ENCODE peak calls at places on chromosomes 13 and 19, in nine cellular contexts. O is cardiac fibroblast, D is fibroblast of lung, Y is fibroblast of pulmonary artery, G is WTC11, W is HCT116, Z is heart left ventricle, F is AG09309, Q is MCF 10A. K is an unnamed sample.

GRCh38 chr13:38664920-38665319 is 22.0 kb upstream of the FREM2 start:
- DNase-seq in O (no peak), D (no peak), Y (no peak), G (no peak), W (no peak), Z (no peak), F (no peak), Q (peak), K (no peak)

GRCh38 chr19:15463865-15464371 is 426 bp downstream of the RASAL3 start:
- DNase-seq in O (no peak), D (no peak), Y (no peak), G (peak), W (no peak), Z (peak), F (no peak), Q (no peak), K (no peak)

GRCh38 chr19:2059422-2060201 is 8.6 kb upstream of the MKNK2 start:
- DNase-seq in O (peak), D (peak), Y (peak), G (no peak), W (peak), Z (no peak), F (peak), Q (peak), K (peak)

GRCh38 chr13:68616600-68617222 is 1386.6 kb upstream of the PCDH9 start:
- DNase-seq in O (no peak), D (no peak), Y (no peak), G (no peak), W (no peak), Z (no peak), F (no peak), Q (no peak), K (no peak)

GRCh38 chr13:38960175-38960574 is 30.5 kb downstream of the STOML3 start:
- DNase-seq in O (no peak), D (no peak), Y (no peak), G (no peak), W (no peak), Z (no peak), F (no peak), Q (no peak), K (no peak)

GRCh38 chr19:35030257-35031071 is at the start of gene SCN1B:
- DNase-seq in O (peak), D (peak), Y (peak), G (peak), W (peak), Z (peak), F (no peak), Q (peak), K (peak)

GRCh38 chr19:16115309-16116039 is 3.8 kb downstream of the RAB8A start:
- DNase-seq in O (no peak), D (no peak), Y (no peak), G (no peak), W (no peak), Z (no peak), F (no peak), Q (no peak), K (no peak)

GRCh38 chr13:27960362-27961226 is 8.5 kb downstream of the CDX2 start:
- DNase-seq in O (peak), D (no peak), Y (peak), G (peak), W (no peak), Z (no peak), F (no peak), Q (peak), K (peak)

GRCh38 chr19:455031-455705 is 5.7 kb downstream of the SHC2 start:
- DNase-seq in O (no peak), D (no peak), Y (no peak), G (no peak), W (no peak), Z (no peak), F (no peak), Q (no peak), K (no peak)

GRCh38 chr19:19816679-19817078 is 4.9 kb downstream of the ZNF506 start:
- DNase-seq in O (no peak), D (no peak), Y (no peak), G (no peak), W (no peak), Z (no peak), F (no peak), Q (no peak), K (no peak)

GRCh38 chr19:43598445-43599240 is 2.2 kb downstream of the ZNF576 start:
- DNase-seq in O (no peak), D (no peak), Y (no peak), G (no peak), W (no peak), Z (no peak), F (no peak), Q (no peak), K (no peak)

GRCh38 chr19:49570138-49570856 is 10.1 kb downstream of the NOSIP start:
- DNase-seq in O (peak), D (peak), Y (peak), G (peak), W (peak), Z (peak), F (peak), Q (peak), K (peak)

GRCh38 chr19:33499248-33499647 is 22.3 kb downstream of the PEPD start:
- DNase-seq in O (no peak), D (no peak), Y (no peak), G (no peak), W (no peak), Z (no peak), F (no peak), Q (no peak), K (no peak)

GRCh38 chr19:50380767-50381166 is 3.4 kb upstream of the POLD1 start:
- DNase-seq in O (no peak), D (no peak), Y (no peak), G (no peak), W (no peak), Z (no peak), F (no peak), Q (no peak), K (no peak)

GRCh38 chr19:18263324-18264215 is 10.7 kb downstream of the IQCN start:
- DNase-seq in O (no peak), D (no peak), Y (no peak), G (no peak), W (no peak), Z (no peak), F (no peak), Q (no peak), K (no peak)

GRCh38 chr13:76882431-76882830 is 3.8 kb downstream of the KCTD12 start:
- DNase-seq in O (peak), D (peak), Y (peak), G (no peak), W (no peak), Z (no peak), F (peak), Q (peak), K (peak)

GRCh38 chr13:20398459-20398858 is 127.2 kb downstream of the CRYL1 start:
- DNase-seq in O (no peak), D (no peak), Y (no peak), G (no peak), W (no peak), Z (no peak), F (no peak), Q (no peak), K (no peak)

GRCh38 chr13:44899967-44900366 is 89.3 kb downstream of the NUFIP1 start:
- DNase-seq in O (no peak), D (no peak), Y (no peak), G (no peak), W (no peak), Z (no peak), F (no peak), Q (peak), K (no peak)

GRCh38 chr13:29925457-29925856 is 75.0 kb upstream of the UBL3 start:
- DNase-seq in O (peak), D (peak), Y (peak), G (no peak), W (no peak), Z (peak), F (peak), Q (peak), K (peak)

GRCh38 chr19:30065680-30066606 is 123.9 kb downstream of the URI1 start:
- DNase-seq in O (no peak), D (no peak), Y (no peak), G (no peak), W (no peak), Z (peak), F (no peak), Q (no peak), K (no peak)

GRCh38 chr19:43759515-43759914 is 4.8 kb upstream of the SMG9 start:
- DNase-seq in O (peak), D (peak), Y (no peak), G (no peak), W (peak), Z (no peak), F (no peak), Q (peak), K (peak)

GRCh38 chr19:45508931-45509691 is 1.8 kb downstream of the VASP start:
- DNase-seq in O (peak), D (peak), Y (peak), G (peak), W (no peak), Z (peak), F (no peak), Q (peak), K (peak)

GRCh38 chr19:39057615-39058014 is 25.3 kb upstream of the FBXO27 start:
- DNase-seq in O (no peak), D (no peak), Y (peak), G (no peak), W (no peak), Z (no peak), F (no peak), Q (no peak), K (no peak)

GRCh38 chr19:8618751-8619150 is 8.2 kb upstream of the ADAMTS10 start:
- DNase-seq in O (peak), D (no peak), Y (no peak), G (no peak), W (peak), Z (no peak), F (no peak), Q (peak), K (no peak)

GRCh38 chr13:23751195-23751594 is 138.0 kb downstream of the MIPEP start:
- DNase-seq in O (peak), D (peak), Y (no peak), G (no peak), W (no peak), Z (no peak), F (no peak), Q (peak), K (peak)

GRCh38 chr13:42066542-42066941 is 18.1 kb downstream of the DGKH start:
- DNase-seq in O (peak), D (peak), Y (peak), G (no peak), W (no peak), Z (no peak), F (peak), Q (no peak), K (peak)

GRCh38 chr19:32814624-32815023 is 54.9 kb downstream of the SLC7A9 start:
- DNase-seq in O (no peak), D (no peak), Y (no peak), G (no peak), W (no peak), Z (no peak), F (no peak), Q (no peak), K (no peak)

GRCh38 chr13:40120781-40121180 is 465.3 kb downstream of the COG6 start:
- DNase-seq in O (peak), D (peak), Y (peak), G (no peak), W (no peak), Z (no peak), F (peak), Q (no peak), K (no peak)

DNA sequence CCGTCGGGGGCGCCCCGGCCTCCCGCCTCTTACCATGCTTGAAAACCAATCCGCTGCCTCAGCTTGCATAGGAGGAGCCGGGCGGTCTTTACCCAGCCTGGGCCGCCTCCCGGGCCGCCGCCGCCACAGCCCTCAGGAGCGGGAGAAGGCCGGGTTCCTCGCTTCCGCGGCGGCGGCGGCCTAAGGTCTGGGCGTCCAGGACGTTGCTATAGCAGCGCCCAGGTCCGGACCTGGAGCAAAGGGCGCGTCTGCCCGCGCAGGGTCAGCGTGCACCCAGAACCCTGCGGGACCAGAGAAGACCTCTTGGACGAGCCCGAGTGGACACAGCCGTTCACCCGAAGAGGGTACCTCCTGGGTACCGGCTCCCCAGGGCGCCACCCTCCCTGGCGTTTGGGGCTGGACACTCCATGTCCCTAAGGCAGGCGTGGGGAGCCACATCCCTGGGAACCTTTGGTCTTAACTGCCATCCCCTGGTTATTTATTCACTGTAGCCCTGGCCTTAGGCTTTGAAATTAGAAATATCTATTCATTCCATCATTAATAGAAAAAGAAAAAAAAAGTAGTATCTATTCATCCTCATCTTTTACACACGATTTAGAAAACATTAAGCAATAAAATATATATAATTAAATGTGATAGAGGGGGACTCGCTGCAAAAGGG is 2.4 kb downstream of the DZIP1 start:
- DNase-seq in O (peak), D (peak), Y (peak), G (peak), W (no peak), Z (peak), F (no peak), Q (no peak), K (peak)
- TF ChIP-seq CTCF in O (no peak), D (no peak), Y (no peak), G (no peak), W (no peak), Z (no peak), F (no peak), Q (no peak), K (no peak)

GRCh38 chr19:5654931-5655330 is 25.4 kb downstream of the MICOS13 start:
- DNase-seq in O (no peak), D (no peak), Y (no peak), G (no peak), W (no peak), Z (no peak), F (no peak), Q (no peak), K (no peak)

GRCh38 chr19:5655412-5655811 is 24.9 kb downstream of the MICOS13 start:
- DNase-seq in O (no peak), D (no peak), Y (no peak), G (no peak), W (no peak), Z (no peak), F (no peak), Q (no peak), K (no peak)

GRCh38 chr19:5648464-5648863 is 25.6 kb downstream of the SAFB start:
- DNase-seq in O (no peak), D (no peak), Y (no peak), G (no peak), W (no peak), Z (no peak), F (no peak), Q (no peak), K (no peak)

GRCh38 chr19:5652261-5652660 is 28.1 kb downstream of the MICOS13 start:
- DNase-seq in O (no peak), D (no peak), Y (no peak), G (no peak), W (no peak), Z (no peak), F (no peak), Q (no peak), K (no peak)

DNA sequence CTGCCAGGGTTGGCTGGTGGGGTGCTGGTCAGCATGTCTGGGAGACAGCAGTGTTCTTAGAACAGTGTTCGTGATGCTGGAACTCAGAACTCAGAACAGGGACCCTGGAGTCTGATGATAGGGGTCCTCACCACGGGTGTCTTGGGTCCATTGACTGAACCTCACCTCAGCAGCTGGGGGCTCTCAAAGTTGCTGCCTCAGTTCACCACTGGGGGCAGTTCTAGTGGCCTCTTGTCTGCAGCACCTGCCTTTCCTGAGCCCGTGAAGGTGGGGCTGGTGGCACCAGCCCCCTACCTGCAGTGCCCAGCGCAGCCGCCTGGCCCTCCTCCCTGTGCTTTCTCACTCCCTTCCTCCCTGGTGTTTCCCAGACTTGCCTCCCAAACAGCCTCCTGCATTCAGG is 28.5 kb downstream of the SAFB start:
- DNase-seq in O (no peak), D (no peak), Y (no peak), G (no peak), W (no peak), Z (no peak), F (no peak), Q (no peak), K (no peak)
- TF ChIP-seq CTCF in O (no peak), D (no peak), Y (no peak), G (no peak), W (peak), Z (no peak), F (no peak), Q (no peak), K (peak)

GRCh38 chr19:5154799-5155426 is 185.7 kb downstream of the PTPRS start:
- DNase-seq in O (no peak), D (no peak), Y (no peak), G (no peak), W (no peak), Z (no peak), F (no peak), Q (no peak), K (no peak)

GRCh38 chr19:5152767-5153532 is 184.0 kb downstream of the KDM4B start:
- DNase-seq in O (no peak), D (no peak), Y (no peak), G (no peak), W (no peak), Z (no peak), F (no peak), Q (no peak), K (no peak)

GRCh38 chr19:5155586-5156210 is 184.9 kb downstream of the PTPRS start:
- DNase-seq in O (no peak), D (no peak), Y (no peak), G (no peak), W (no peak), Z (no peak), F (no peak), Q (no peak), K (no peak)

GRCh38 chr19:5153601-5154128 is 184.8 kb downstream of the KDM4B start:
- DNase-seq in O (no peak), D (no peak), Y (no peak), G (no peak), W (no peak), Z (no peak), F (no peak), Q (no peak), K (no peak)

DNA sequence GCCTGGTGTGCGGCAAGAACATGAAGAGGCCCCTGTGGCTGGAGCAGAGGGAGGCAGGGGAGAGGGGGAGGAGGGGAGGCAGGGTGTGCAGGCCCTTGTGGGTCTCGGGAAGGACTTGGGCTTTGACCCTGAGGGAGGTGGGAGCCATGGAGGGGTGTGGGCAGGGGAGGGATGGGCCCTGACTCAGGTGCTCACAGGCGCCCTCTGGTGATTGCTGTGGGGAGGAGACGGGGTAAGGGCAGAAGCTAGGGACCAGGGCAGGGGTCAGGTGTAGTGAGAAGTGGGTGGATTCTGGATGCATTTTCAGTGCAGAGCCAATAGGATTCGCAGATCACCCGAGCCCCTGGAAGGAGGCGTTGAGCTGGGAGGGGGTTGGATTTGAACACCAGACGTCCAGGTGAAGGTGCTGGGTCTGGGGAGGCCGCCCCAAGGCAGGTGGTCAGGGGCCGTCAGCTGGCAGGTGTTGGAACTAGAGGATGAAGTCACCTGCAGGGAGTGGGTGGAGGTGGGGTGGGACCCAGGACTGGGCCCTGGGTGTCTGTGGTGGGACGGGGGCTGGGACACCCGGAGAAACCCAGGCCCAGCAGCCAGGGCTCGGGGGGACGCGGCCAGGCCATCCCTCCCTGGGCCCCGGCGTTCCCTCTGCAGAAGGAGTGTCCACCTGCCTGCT is 185.4 kb downstream of the KDM4B start:
- DNase-seq in O (peak), D (no peak), Y (peak), G (peak), W (no peak), Z (no peak), F (no peak), Q (peak), K (no peak)
- TF ChIP-seq CTCF in O (peak), D (peak), Y (peak), G (peak), W (peak), Z (peak), F (peak), Q (peak), K (peak)

GRCh38 chr19:41570639-41571112 is 5.3 kb upstream of the CEACAM21 start:
- DNase-seq in O (peak), D (peak), Y (peak), G (peak), W (peak), Z (peak), F (peak), Q (peak), K (peak)
- TF ChIP-seq CTCF in O (peak), D (peak), Y (peak), G (peak), W (peak), Z (peak), F (peak), Q (peak), K (peak)

DNA sequence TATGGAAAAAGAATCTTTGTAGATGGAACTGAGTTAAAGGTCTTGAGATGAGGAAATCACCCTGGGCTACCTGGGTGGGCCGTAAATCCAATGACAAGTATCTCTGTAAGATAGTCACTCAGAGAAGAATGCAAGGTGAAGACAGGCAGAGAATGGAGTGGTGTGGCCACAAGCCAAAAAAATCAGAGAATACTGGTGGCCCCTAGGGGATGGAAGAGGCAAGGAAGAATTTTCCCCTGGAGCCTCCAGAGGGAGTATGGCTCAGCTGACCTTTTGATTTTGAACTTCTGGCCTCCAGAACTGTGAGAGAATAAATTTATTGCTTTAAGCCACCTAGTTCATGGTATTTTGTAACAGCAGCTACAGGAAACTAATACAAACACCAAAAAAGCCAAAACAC is 32.7 kb upstream of the CSNK1A1L start:
- DNase-seq in O (peak), D (no peak), Y (peak), G (peak), W (peak), Z (no peak), F (no peak), Q (peak), K (peak)
- TF ChIP-seq CTCF in O (peak), D (peak), Y (peak), G (no peak), W (peak), Z (peak), F (peak), Q (peak), K (peak)

GRCh38 chr13:110537116-110537515 is 24.4 kb downstream of the RAB20 start:
- DNase-seq in O (no peak), D (no peak), Y (no peak), G (no peak), W (no peak), Z (no peak), F (no peak), Q (no peak), K (no peak)
- TF ChIP-seq CTCF in O (no peak), D (no peak), Y (no peak), G (no peak), W (no peak), Z (no peak), F (no peak), Q (no peak), K (no peak)

GRCh38 chr13:47459512-47459911 is 541.6 kb downstream of the SUCLA2 start:
- DNase-seq in O (peak), D (peak), Y (peak), G (no peak), W (no peak), Z (no peak), F (no peak), Q (peak), K (no peak)
- TF ChIP-seq CTCF in O (peak), D (peak), Y (peak), G (no peak), W (peak), Z (no peak), F (peak), Q (no peak), K (peak)

GRCh38 chr19:47284324-47284899 is 9.7 kb downstream of the INAFM1 start:
- DNase-seq in O (peak), D (peak), Y (peak), G (no peak), W (no peak), Z (no peak), F (no peak), Q (peak), K (peak)
- TF ChIP-seq CTCF in O (peak), D (peak), Y (peak), G (peak), W (peak), Z (peak), F (peak), Q (peak), K (peak)

K was measured in brain microvascular endothelial cell.